ENCODE peak calls at places on chromosomes 3 and 15, in nine cellular contexts. P is HepG2; B is stimulated activated CD4-positive, alpha-beta T cell treated with anti-CD3 and anti-CD28 coated beads, Interleukin-12 subunit alpha, Interleukin-12 subunit beta, amount 100 ng/mL, for 48 hours; Z is NCI-H2081 treated with DMSO at 0.1 percent for 48 hours; Q is DMS153; U is NCI-H1417 treated with DMSO at 0.1 percent for 48 hours; K is naive thymus-derived CD8-positive, alpha-beta T cell; X is DMS 273 treated with DMSO at 0.1 percent for 48 hours; I is mesendoderm. A is an unnamed sample.

GRCh38 chr3:194205675-194206133 is 69.8 kb downstream of the HES1 start:
- DNase-seq in Q (peak; percentile 79), P (no peak), K (peak; percentile 5), I (peak; percentile 73), U (peak; percentile 66), X (peak; percentile 14), B (no peak), Z (peak; percentile 90), A (no peak)

GRCh38 chr15:81400640-81401236 is 26.7 kb upstream of the TMC3 start:
- DNase-seq in Z (no peak), I (peak; percentile 72), K (peak; percentile 61), P (peak; percentile 21), B (no peak), X (no peak), U (peak; percentile 59), Q (no peak), A (peak; percentile 61)

GRCh38 chr15:62901916-62902554 is 140.5 kb upstream of the TPM1 start:
- DNase-seq in X (no peak), U (no peak), P (no peak), Q (no peak), B (no peak), K (no peak), Z (no peak), I (peak; percentile 61), A (no peak)

GRCh38 chr3:56119575-56120349 is 348.5 kb downstream of the ERC2 start:
- DNase-seq in X (no peak), P (no peak), I (no peak), Z (no peak), K (no peak), U (no peak), B (no peak), Q (no peak), A (no peak)

GRCh38 chr3:30750967-30751366 is 143.5 kb downstream of the GADL1 start:
- DNase-seq in B (no peak), I (peak; percentile 55), U (no peak), P (no peak), K (no peak), Z (no peak), Q (no peak), X (no peak), A (no peak)

GRCh38 chr3:27319847-27320526 is 49.2 kb downstream of the NEK10 start:
- DNase-seq in P (no peak), K (no peak), Z (no peak), X (no peak), Q (no peak), U (no peak), I (no peak), B (no peak), A (no peak)

GRCh38 chr15:99967841-99968371 is 234.7 kb upstream of the LYSMD4 start:
- DNase-seq in P (no peak), K (no peak), U (no peak), Z (peak; percentile 1), Q (no peak), I (no peak), B (no peak), X (no peak), A (no peak)

GRCh38 chr3:149466192-149466591 is 8.3 kb upstream of the TM4SF4 start:
- DNase-seq in P (no peak), Q (no peak), Z (no peak), B (no peak), K (no peak), X (no peak), U (no peak), I (peak; percentile 76), A (no peak)

GRCh38 chr3:124313621-124314020 is 321.7 kb upstream of the ROPN1 start:
- DNase-seq in P (no peak), X (no peak), U (no peak), Z (no peak), K (no peak), B (no peak), Q (no peak), I (no peak), A (no peak)

GRCh38 chr15:77496710-77497107 is 76.0 kb downstream of the HMG20A start:
- DNase-seq in P (peak; percentile 68), Q (no peak), X (peak; percentile 63), I (peak; percentile 91), B (peak; percentile 63), Z (no peak), K (peak; percentile 64), U (no peak), A (peak; percentile 36)

GRCh38 chr15:58472821-58473581 is 41.2 kb downstream of the LIPC start:
- DNase-seq in U (no peak), Q (no peak), X (no peak), I (peak; percentile 64), B (no peak), Z (no peak), K (peak; percentile 71), P (no peak), A (no peak)

GRCh38 chr15:45646220-45646619 is 11.4 kb downstream of the SQOR start:
- DNase-seq in U (no peak), I (no peak), K (no peak), P (no peak), X (no peak), Q (no peak), B (no peak), Z (no peak), A (no peak)